ENCODE peak calls at places on chromosomes 6 and 20, in nine cellular contexts. M is HCEC 1CT; E is naive thymus-derived CD4-positive, alpha-beta T cell; X is left cardiac atrium; I is glutamatergic neuron; S is stimulated activated CD8-positive, alpha-beta memory T cell treated with anti-CD3 and anti-CD28 coated beads, Interleukin-4, amount 100 ng/mL, for 1 hour; H is spleen; W is trophoblast cell; Q is activated CD4-positive, alpha-beta T cell treated with anti-CD3 and anti-CD28 coated beads, Interleukin-2, amount 50 U/mL, for 1 hour. C is an unnamed sample.

GRCh38 chr6:5827061-5828037 is 179.4 kb downstream of the NRN1 start:
- DNase-seq in I (peak), E (no peak), Q (no peak), S (no peak), X (no peak), W (no peak), H (no peak), M (no peak), C (no peak)

GRCh38 chr6:170124836-170125235 is 166.0 kb downstream of the DLL1 start:
- DNase-seq in X (no peak), W (peak), Q (no peak), M (no peak), S (no peak), H (peak), I (no peak), E (no peak), C (no peak)

GRCh38 chr6:170497845-170498281 is 55.2 kb downstream of the PSMB1 start:
- DNase-seq in H (no peak), X (no peak), I (no peak), Q (no peak), W (no peak), M (no peak), E (no peak), S (no peak), C (peak)

GRCh38 chr6:16824804-16825777 is 63.8 kb upstream of the ATXN1 start:
- DNase-seq in H (no peak), I (no peak), X (no peak), E (no peak), M (no peak), W (no peak), S (no peak), Q (no peak), C (no peak)

GRCh38 chr6:78157606-78158005 is 504.8 kb downstream of the MEI4 start:
- DNase-seq in S (no peak), Q (no peak), H (no peak), E (no peak), M (no peak), I (no peak), W (no peak), X (no peak), C (no peak)

GRCh38 chr6:34484899-34485298 is 19.0 kb downstream of the PACSIN1 start:
- DNase-seq in E (peak), S (peak), W (no peak), M (no peak), X (no peak), Q (peak), H (peak), I (no peak), C (no peak)

GRCh38 chr6:46128476-46128875 is 1.3 kb upstream of the ENPP4 start:
- DNase-seq in Q (no peak), H (no peak), I (no peak), W (no peak), M (no peak), E (no peak), S (no peak), X (no peak), C (no peak)

GRCh38 chr6:63839485-63839884 is 203.9 kb downstream of the PHF3 start:
- DNase-seq in Q (no peak), M (peak), H (no peak), X (no peak), I (no peak), W (no peak), E (no peak), S (no peak), C (no peak)

GRCh38 chr6:100232791-100233573 is 231.7 kb downstream of the SIM1 start:
- DNase-seq in S (no peak), E (no peak), Q (no peak), H (no peak), I (no peak), W (no peak), M (no peak), X (no peak), C (no peak)

GRCh38 chr20:59723607-59724456 is 119.5 kb downstream of the PHACTR3 start:
- DNase-seq in E (no peak), W (no peak), I (no peak), X (no peak), H (no peak), M (no peak), Q (no peak), S (no peak), C (no peak)

GRCh38 chr6:141700836-141701235 is 431.9 kb upstream of the GJE1 start:
- DNase-seq in Q (no peak), M (no peak), I (no peak), X (no peak), E (no peak), H (no peak), S (no peak), W (no peak), C (no peak)

GRCh38 chr20:41336711-41337492 is 3.7 kb upstream of the LPIN3 start:
- DNase-seq in I (no peak), W (no peak), H (no peak), M (no peak), X (no peak), Q (no peak), S (no peak), E (no peak), C (no peak)

GRCh38 chr6:52725530-52726192 is 37.6 kb downstream of the GSTA2 start:
- DNase-seq in H (no peak), X (no peak), Q (no peak), W (no peak), E (no peak), S (no peak), M (no peak), I (no peak), C (no peak)

C was measured in H9.